ENCODE peak calls at places on chromosomes 6 and 20, in seven cellular contexts. L is MV-4-11; X is occipital lobe; F is left ventricle myocardium inferior; H is brain microvascular endothelial cell; S is skeletal muscle cell; A is naive thymus-derived CD4-positive, alpha-beta T cell. C is an unnamed sample.

GRCh38 chr6:2086328-2087008 is 158.9 kb downstream of the GMDS start:
- DNase-seq in S (no peak), F (no peak), A (no peak), L (no peak), X (no peak), H (no peak), C (peak; percentile 42)

GRCh38 chr6:150410906-150411305 is 42.1 kb downstream of the IYD start:
- DNase-seq in A (no peak), F (no peak), X (no peak), S (no peak), H (no peak), L (no peak), C (no peak)

GRCh38 chr6:122322824-122323223 is 76.6 kb upstream of the HSF2 start:
- DNase-seq in F (no peak), S (peak; percentile 40), H (peak; percentile 34), X (no peak), L (no peak), A (no peak), C (no peak)

GRCh38 chr20:47038581-47039560 is 144.2 kb downstream of the EYA2 start:
- DNase-seq in X (no peak), L (peak; percentile 66), S (no peak), A (no peak), H (no peak), F (peak; percentile 19), C (no peak)

GRCh38 chr6:158496700-158497099 is 63.2 kb upstream of the TMEM181 start:
- DNase-seq in H (no peak), L (no peak), F (no peak), S (no peak), A (no peak), X (no peak), C (no peak)

GRCh38 chr6:87698618-87699017 is 3.4 kb downstream of the AKIRIN2 start:
- DNase-seq in F (no peak), L (peak; percentile 91), A (no peak), X (no peak), S (no peak), H (no peak), C (no peak)

GRCh38 chr20:58021481-58021880 is 207.0 kb downstream of the ANKRD60 start:
- DNase-seq in L (no peak), X (no peak), F (peak; percentile 51), A (no peak), H (no peak), S (no peak), C (no peak)

GRCh38 chr6:57173886-57174510 is 1.9 kb downstream of the BAG2 start:
- DNase-seq in A (no peak), S (no peak), X (no peak), H (peak; percentile 48), L (peak; percentile 29), F (no peak), C (peak; percentile 68)

GRCh38 chr6:137497722-137498463 is 3.7 kb upstream of the OLIG3 start:
- DNase-seq in F (no peak), A (peak; percentile 32), S (no peak), H (no peak), X (no peak), L (no peak), C (no peak)

GRCh38 chr6:7121704-7122241 is 14.0 kb downstream of the RREB1 start:
- DNase-seq in S (no peak), A (no peak), L (no peak), X (no peak), H (no peak), F (no peak), C (no peak)

GRCh38 chr20:6530254-6530653 is 237.2 kb upstream of the BMP2 start:
- DNase-seq in A (no peak), X (no peak), S (no peak), H (no peak), F (no peak), L (no peak), C (no peak)

GRCh38 chr20:57460781-57461465 is 64.0 kb downstream of the CTCFL start:
- DNase-seq in F (no peak), X (no peak), L (no peak), S (no peak), A (no peak), H (no peak), C (no peak)

GRCh38 chr6:31122803-31123706 is 2.8 kb upstream of the CDSN start:
- DNase-seq in X (no peak), L (no peak), A (no peak), S (peak; percentile 85), F (peak; percentile 54), H (peak; percentile 90), C (peak; percentile 47)

GRCh38 chr20:31515775-31516107 is 1.5 kb downstream of the HM13 start:
- DNase-seq in A (no peak), H (no peak), S (no peak), L (peak; percentile 9), X (no peak), F (no peak), C (no peak)

GRCh38 chr20:50395258-50395729 is 114.9 kb upstream of the PTPN1 start:
- DNase-seq in H (peak; percentile 35), X (no peak), L (no peak), S (no peak), A (no peak), F (peak; percentile 87), C (no peak)

GRCh38 chr20:36421641-36422040 is 115.5 kb downstream of the DLGAP4 start:
- DNase-seq in X (no peak), A (no peak), S (no peak), H (no peak), F (no peak), L (no peak), C (no peak)

GRCh38 chr20:38563802-38564431 is 17.1 kb upstream of the ADIG start:
- DNase-seq in H (no peak), A (no peak), L (no peak), X (no peak), F (no peak), S (no peak), C (no peak)

GRCh38 chr6:75183099-75183541 is 22.7 kb downstream of the COL12A1 start:
- DNase-seq in L (no peak), S (peak; percentile 93), H (peak; percentile 58), X (no peak), F (no peak), A (no peak), C (peak; percentile 99)

GRCh38 chr6:38027685-38028373 is 208.3 kb downstream of the ZFAND3 start:
- DNase-seq in F (no peak), X (no peak), H (no peak), L (no peak), S (no peak), A (no peak), C (no peak)

GRCh38 chr6:36387440-36388303 is at the start of gene ETV7:
- DNase-seq in S (no peak), F (no peak), A (peak; percentile 60), H (no peak), X (no peak), L (no peak), C (no peak)

GRCh38 chr20:31606678-31606927 is 1.5 kb downstream of the ID1 start:
- DNase-seq in H (no peak), X (no peak), A (no peak), S (no peak), F (no peak), L (no peak), C (no peak)

GRCh38 chr6:170529839-170530520 is 23.1 kb downstream of the PSMB1 start:
- DNase-seq in X (peak; percentile 55), F (peak; percentile 70), S (no peak), H (peak; percentile 70), L (peak; percentile 44), A (peak; percentile 57), C (peak; percentile 35)

GRCh38 chr6:157531169-157531985 is 150.4 kb downstream of the ZDHHC14 start:
- DNase-seq in H (no peak), L (no peak), A (no peak), X (no peak), F (no peak), S (no peak), C (no peak)

GRCh38 chr20:48463096-48463710 is 364.6 kb downstream of the PREX1 start:
- DNase-seq in S (no peak), A (no peak), H (no peak), X (no peak), L (no peak), F (no peak), C (no peak)

GRCh38 chr20:21513881-21514540 is at the start of gene NKX2-2:
- DNase-seq in S (no peak), A (no peak), X (peak; percentile 62), H (no peak), F (no peak), L (no peak), C (no peak)

GRCh38 chr6:139568956-139569538 is 194.6 kb upstream of the CITED2 start:
- DNase-seq in A (no peak), H (peak; percentile 61), L (no peak), S (peak; percentile 63), X (no peak), F (no peak), C (peak; percentile 75)

GRCh38 chr20:59940956-59941294 is 736 bp downstream of the FAM217B start:
- DNase-seq in L (no peak), S (no peak), F (no peak), X (no peak), H (no peak), A (no peak), C (no peak)

GRCh38 chr6:67606905-67607828 is 1027.9 kb upstream of the ADGRB3 start:
- DNase-seq in H (peak; percentile 38), F (no peak), A (no peak), X (no peak), S (peak; percentile 8), L (peak; percentile 45), C (no peak)

GRCh38 chr6:170107606-170108222 is 183.2 kb downstream of the DLL1 start:
- DNase-seq in H (no peak), A (peak; percentile 3), L (no peak), X (no peak), S (no peak), F (peak; percentile 3), C (no peak)

C was measured in GM04503.